ENCODE peak calls at places on chromosomes 1 and 21, in ten cellular contexts. One of them, this sample, is unnamed.

GRCh38 chr1:207841318-207841717 is 69.6 kb downstream of the CD34 start:
- DNase-seq in CD8-positive, alpha-beta memory T cell: no peak
- DNase-seq in cardiac fibroblast: no peak
- DNase-seq in A549: no peak
- DNase-seq in AG10803: no peak
- DNase-seq in heart left ventricle: no peak
- DNase-seq in lower leg skin: peak; percentile 7
- DNase-seq in H1: no peak
- DNase-seq in gastrocnemius medialis: no peak
- DNase-seq in fibroblast of lung: no peak
- DNase-seq in this sample: no peak

GRCh38 chr1:34418166-34418565 is 241.5 kb downstream of the C1orf94 start:
- DNase-seq in CD8-positive, alpha-beta memory T cell: no peak
- DNase-seq in cardiac fibroblast: no peak
- DNase-seq in A549: no peak
- DNase-seq in AG10803: no peak
- DNase-seq in heart left ventricle: no peak
- DNase-seq in lower leg skin: peak; percentile 54
- DNase-seq in H1: no peak
- DNase-seq in gastrocnemius medialis: no peak
- DNase-seq in fibroblast of lung: no peak
- DNase-seq in this sample: no peak

GRCh38 chr1:14516974-14517812 is 81.3 kb upstream of the KAZN start:
- DNase-seq in CD8-positive, alpha-beta memory T cell: no peak
- DNase-seq in cardiac fibroblast: peak; percentile 76
- DNase-seq in A549: no peak
- DNase-seq in AG10803: peak; percentile 86
- DNase-seq in heart left ventricle: no peak
- DNase-seq in lower leg skin: peak; percentile 70
- DNase-seq in H1: no peak
- DNase-seq in gastrocnemius medialis: no peak
- DNase-seq in fibroblast of lung: peak; percentile 97
- DNase-seq in this sample: peak; percentile 89

GRCh38 chr1:245742891-245743290 is 588.1 kb downstream of the KIF26B start:
- DNase-seq in CD8-positive, alpha-beta memory T cell: no peak
- DNase-seq in cardiac fibroblast: no peak
- DNase-seq in A549: no peak
- DNase-seq in AG10803: peak; percentile 65
- DNase-seq in heart left ventricle: no peak
- DNase-seq in lower leg skin: no peak
- DNase-seq in H1: no peak
- DNase-seq in gastrocnemius medialis: no peak
- DNase-seq in fibroblast of lung: peak; percentile 90
- DNase-seq in this sample: no peak

GRCh38 chr1:42002220-42002619 is 83.5 kb upstream of the HIVEP3 start:
- DNase-seq in CD8-positive, alpha-beta memory T cell: no peak
- DNase-seq in cardiac fibroblast: no peak
- DNase-seq in A549: no peak
- DNase-seq in AG10803: no peak
- DNase-seq in heart left ventricle: no peak
- DNase-seq in lower leg skin: no peak
- DNase-seq in H1: no peak
- DNase-seq in gastrocnemius medialis: no peak
- DNase-seq in fibroblast of lung: no peak
- DNase-seq in this sample: no peak

GRCh38 chr1:84303154-84303830 is 1.8 kb downstream of the SAMD13 start:
- DNase-seq in CD8-positive, alpha-beta memory T cell: no peak
- DNase-seq in cardiac fibroblast: peak; percentile 3
- DNase-seq in A549: no peak
- DNase-seq in AG10803: no peak
- DNase-seq in heart left ventricle: no peak
- DNase-seq in lower leg skin: no peak
- DNase-seq in H1: no peak
- DNase-seq in gastrocnemius medialis: no peak
- DNase-seq in fibroblast of lung: peak; percentile 10
- DNase-seq in this sample: peak; percentile 8

GRCh38 chr1:109802136-109802900 is 38.6 kb upstream of the EPS8L3 start:
- DNase-seq in CD8-positive, alpha-beta memory T cell: peak; percentile 79
- DNase-seq in cardiac fibroblast: no peak
- DNase-seq in A549: no peak
- DNase-seq in AG10803: no peak
- DNase-seq in heart left ventricle: no peak
- DNase-seq in lower leg skin: peak; percentile 81
- DNase-seq in H1: no peak
- DNase-seq in gastrocnemius medialis: no peak
- DNase-seq in fibroblast of lung: no peak
- DNase-seq in this sample: no peak

GRCh38 chr1:228104526-228105251 is 1.6 kb upstream of the C1orf35 start:
- DNase-seq in CD8-positive, alpha-beta memory T cell: no peak
- DNase-seq in cardiac fibroblast: no peak
- DNase-seq in A549: no peak
- DNase-seq in AG10803: no peak
- DNase-seq in heart left ventricle: no peak
- DNase-seq in lower leg skin: peak; percentile 78
- DNase-seq in H1: no peak
- DNase-seq in gastrocnemius medialis: no peak
- DNase-seq in fibroblast of lung: peak; percentile 27
- DNase-seq in this sample: no peak

GRCh38 chr1:236753554-236753953 is 41.5 kb upstream of the MTR start:
- DNase-seq in CD8-positive, alpha-beta memory T cell: no peak
- DNase-seq in cardiac fibroblast: peak; percentile 18
- DNase-seq in A549: peak; percentile 21
- DNase-seq in AG10803: peak; percentile 12
- DNase-seq in heart left ventricle: no peak
- DNase-seq in lower leg skin: no peak
- DNase-seq in H1: peak; percentile 41
- DNase-seq in gastrocnemius medialis: no peak
- DNase-seq in fibroblast of lung: peak; percentile 6
- DNase-seq in this sample: peak; percentile 30

GRCh38 chr1:65423884-65424655 is 3.6 kb downstream of the LEPR start:
- DNase-seq in CD8-positive, alpha-beta memory T cell: no peak
- DNase-seq in cardiac fibroblast: peak; percentile 96
- DNase-seq in A549: peak; percentile 56
- DNase-seq in AG10803: peak; percentile 96
- DNase-seq in heart left ventricle: no peak
- DNase-seq in lower leg skin: no peak
- DNase-seq in H1: no peak
- DNase-seq in gastrocnemius medialis: no peak
- DNase-seq in fibroblast of lung: peak; percentile 93
- DNase-seq in this sample: peak; percentile 89

GRCh38 chr1:220956861-220957605 is 77.8 kb downstream of the HLX start:
- DNase-seq in CD8-positive, alpha-beta memory T cell: no peak
- DNase-seq in cardiac fibroblast: peak; percentile 99
- DNase-seq in A549: no peak
- DNase-seq in AG10803: peak; percentile 99
- DNase-seq in heart left ventricle: no peak
- DNase-seq in lower leg skin: no peak
- DNase-seq in H1: no peak
- DNase-seq in gastrocnemius medialis: no peak
- DNase-seq in fibroblast of lung: peak; percentile 98
- DNase-seq in this sample: peak; percentile 88

GRCh38 chr1:11730429-11730861 is 5.5 kb upstream of the AGTRAP start:
- DNase-seq in CD8-positive, alpha-beta memory T cell: peak; percentile 66
- DNase-seq in cardiac fibroblast: peak; percentile 65
- DNase-seq in A549: no peak
- DNase-seq in AG10803: peak; percentile 52
- DNase-seq in heart left ventricle: no peak
- DNase-seq in lower leg skin: no peak
- DNase-seq in H1: no peak
- DNase-seq in gastrocnemius medialis: no peak
- DNase-seq in fibroblast of lung: no peak
- DNase-seq in this sample: peak; percentile 76

GRCh38 chr1:42891471-42891870 is 45.1 kb downstream of the ZNF691 start:
- DNase-seq in CD8-positive, alpha-beta memory T cell: no peak
- DNase-seq in cardiac fibroblast: no peak
- DNase-seq in A549: no peak
- DNase-seq in AG10803: no peak
- DNase-seq in heart left ventricle: no peak
- DNase-seq in lower leg skin: no peak
- DNase-seq in H1: no peak
- DNase-seq in gastrocnemius medialis: no peak
- DNase-seq in fibroblast of lung: no peak
- DNase-seq in this sample: no peak

GRCh38 chr1:82329226-82329625 is 528.5 kb downstream of the ADGRL2 start:
- DNase-seq in CD8-positive, alpha-beta memory T cell: no peak
- DNase-seq in cardiac fibroblast: no peak
- DNase-seq in A549: no peak
- DNase-seq in AG10803: no peak
- DNase-seq in heart left ventricle: no peak
- DNase-seq in lower leg skin: no peak
- DNase-seq in H1: no peak
- DNase-seq in gastrocnemius medialis: no peak
- DNase-seq in fibroblast of lung: no peak
- DNase-seq in this sample: no peak

GRCh38 chr1:231638647-231639046 is 12.1 kb downstream of the DISC1 start:
- DNase-seq in CD8-positive, alpha-beta memory T cell: no peak
- DNase-seq in cardiac fibroblast: peak; percentile 15
- DNase-seq in A549: no peak
- DNase-seq in AG10803: no peak
- DNase-seq in heart left ventricle: no peak
- DNase-seq in lower leg skin: no peak
- DNase-seq in H1: no peak
- DNase-seq in gastrocnemius medialis: no peak
- DNase-seq in fibroblast of lung: peak; percentile 43
- DNase-seq in this sample: no peak

GRCh38 chr1:200897188-200897710 is 2.5 kb downstream of the INAVA start:
- DNase-seq in CD8-positive, alpha-beta memory T cell: no peak
- DNase-seq in cardiac fibroblast: no peak
- DNase-seq in A549: no peak
- DNase-seq in AG10803: no peak
- DNase-seq in heart left ventricle: no peak
- DNase-seq in lower leg skin: no peak
- DNase-seq in H1: no peak
- DNase-seq in gastrocnemius medialis: no peak
- DNase-seq in fibroblast of lung: no peak
- DNase-seq in this sample: no peak
- H3K4me3 ChIP-seq in CD8-positive, alpha-beta memory T cell: no peak overlapping the region
- H3K4me3 ChIP-seq in cardiac fibroblast: no peak overlapping the region
- H3K4me3 ChIP-seq in A549: peak overlapping the region; percentile 35
- H3K4me3 ChIP-seq in AG10803: no peak overlapping the region
- H3K4me3 ChIP-seq in heart left ventricle: no peak overlapping the region
- H3K4me3 ChIP-seq in lower leg skin: no peak overlapping the region
- H3K4me3 ChIP-seq in H1: no peak overlapping the region
- H3K4me3 ChIP-seq in gastrocnemius medialis: no peak overlapping the region
- H3K4me3 ChIP-seq in fibroblast of lung: no peak overlapping the region
- H3K4me3 ChIP-seq in this sample: no peak overlapping the region

DNA sequence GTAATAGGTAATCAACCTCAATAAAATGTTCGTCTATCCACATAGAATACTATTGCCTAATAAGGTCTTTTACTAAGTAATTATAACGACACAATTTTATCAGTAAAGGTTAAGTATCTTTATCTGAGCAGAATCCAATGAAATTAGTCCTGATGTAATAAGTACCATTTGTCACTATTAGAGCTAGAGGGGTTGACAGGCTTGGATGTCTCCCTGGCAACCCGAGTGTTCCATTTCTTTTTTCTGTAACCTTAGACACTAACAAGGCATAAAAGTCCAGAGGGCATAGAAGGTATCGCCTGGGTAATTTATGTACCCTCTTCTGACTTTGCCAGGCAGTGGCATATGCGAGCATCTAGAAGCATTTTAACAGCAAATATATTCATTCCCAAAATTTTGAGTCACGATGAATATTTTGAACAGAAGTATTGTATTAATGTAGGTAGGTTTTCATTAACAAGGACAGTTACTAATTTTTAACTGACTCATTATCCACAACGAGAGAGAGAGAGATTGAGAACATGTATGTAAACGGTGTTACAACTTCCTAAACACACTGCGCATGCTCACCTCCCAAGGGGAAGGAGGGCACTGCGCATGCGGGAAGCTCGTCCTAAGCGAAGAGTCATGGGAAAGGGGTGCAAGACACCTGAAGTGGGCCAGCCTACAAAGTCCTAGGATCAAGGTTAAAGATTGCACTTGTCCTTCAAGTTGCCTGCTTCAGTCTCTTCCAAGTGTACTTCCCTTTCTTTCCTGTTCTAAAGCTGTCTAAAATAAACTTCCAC is 423.9 kb downstream of the DSCAM start:
- DNase-seq in CD8-positive, alpha-beta memory T cell: no peak
- DNase-seq in cardiac fibroblast: no peak
- DNase-seq in A549: no peak
- DNase-seq in AG10803: no peak
- DNase-seq in heart left ventricle: no peak
- DNase-seq in lower leg skin: no peak
- DNase-seq in H1: no peak
- DNase-seq in gastrocnemius medialis: no peak
- DNase-seq in fibroblast of lung: no peak
- DNase-seq in this sample: no peak
- H3K4me3 ChIP-seq in CD8-positive, alpha-beta memory T cell: no peak overlapping the region
- H3K4me3 ChIP-seq in cardiac fibroblast: no peak overlapping the region
- H3K4me3 ChIP-seq in A549: no peak overlapping the region
- H3K4me3 ChIP-seq in AG10803: no peak overlapping the region
- H3K4me3 ChIP-seq in heart left ventricle: no peak overlapping the region
- H3K4me3 ChIP-seq in lower leg skin: no peak overlapping the region
- H3K4me3 ChIP-seq in H1: no peak overlapping the region
- H3K4me3 ChIP-seq in gastrocnemius medialis: no peak overlapping the region
- H3K4me3 ChIP-seq in fibroblast of lung: no peak overlapping the region
- H3K4me3 ChIP-seq in this sample: no peak overlapping the region

GRCh38 chr1:115170396-115170795 is 81.1 kb upstream of the TSPAN2 start:
- DNase-seq in CD8-positive, alpha-beta memory T cell: no peak
- DNase-seq in cardiac fibroblast: no peak
- DNase-seq in A549: no peak
- DNase-seq in AG10803: no peak
- DNase-seq in heart left ventricle: no peak
- DNase-seq in lower leg skin: no peak
- DNase-seq in H1: no peak
- DNase-seq in gastrocnemius medialis: no peak
- DNase-seq in fibroblast of lung: no peak
- DNase-seq in this sample: no peak
- H3K4me3 ChIP-seq in CD8-positive, alpha-beta memory T cell: no peak overlapping the region
- H3K4me3 ChIP-seq in cardiac fibroblast: no peak overlapping the region
- H3K4me3 ChIP-seq in A549: no peak overlapping the region
- H3K4me3 ChIP-seq in AG10803: no peak overlapping the region
- H3K4me3 ChIP-seq in heart left ventricle: no peak overlapping the region
- H3K4me3 ChIP-seq in lower leg skin: no peak overlapping the region
- H3K4me3 ChIP-seq in H1: no peak overlapping the region
- H3K4me3 ChIP-seq in gastrocnemius medialis: no peak overlapping the region
- H3K4me3 ChIP-seq in fibroblast of lung: no peak overlapping the region
- H3K4me3 ChIP-seq in this sample: no peak overlapping the region

GRCh38 chr1:160858127-160858909 is 4.4 kb downstream of the CD244 start:
- DNase-seq in CD8-positive, alpha-beta memory T cell: no peak
- DNase-seq in cardiac fibroblast: no peak
- DNase-seq in A549: no peak
- DNase-seq in AG10803: no peak
- DNase-seq in heart left ventricle: no peak
- DNase-seq in lower leg skin: peak; percentile 45
- DNase-seq in H1: no peak
- DNase-seq in gastrocnemius medialis: no peak
- DNase-seq in fibroblast of lung: no peak
- DNase-seq in this sample: no peak
- H3K4me3 ChIP-seq in CD8-positive, alpha-beta memory T cell: no peak overlapping the region
- H3K4me3 ChIP-seq in cardiac fibroblast: no peak overlapping the region
- H3K4me3 ChIP-seq in A549: no peak overlapping the region
- H3K4me3 ChIP-seq in AG10803: no peak overlapping the region
- H3K4me3 ChIP-seq in heart left ventricle: no peak overlapping the region
- H3K4me3 ChIP-seq in lower leg skin: no peak overlapping the region
- H3K4me3 ChIP-seq in H1: no peak overlapping the region
- H3K4me3 ChIP-seq in gastrocnemius medialis: no peak overlapping the region
- H3K4me3 ChIP-seq in fibroblast of lung: no peak overlapping the region
- H3K4me3 ChIP-seq in this sample: no peak overlapping the region